ENCODE peak calls at places on chromosome 13, in seven cellular contexts. One of them, this sample, is unnamed. For H3K36me3, the result is how much of the 10 kb centered on the place peaks cover.

GRCh38 chr13:114059428-114059827 is 73.0 kb downstream of the RASA3 start:
- DNase-seq in neural progenitor cell: no peak
- DNase-seq in MM.1S: no peak
- DNase-seq in hepatocyte: no peak
- DNase-seq in PC-3: no peak
- DNase-seq in HCT116: no peak
- DNase-seq in GM23338: no peak
- DNase-seq in this sample: no peak

GRCh38 chr13:43132228-43132627 is 108.8 kb downstream of the DNAJC15 start:
- DNase-seq in neural progenitor cell: peak
- DNase-seq in MM.1S: no peak
- DNase-seq in hepatocyte: peak
- DNase-seq in PC-3: peak
- DNase-seq in HCT116: peak
- DNase-seq in GM23338: peak
- DNase-seq in this sample: peak

GRCh38 chr13:66967825-66968597 is 262.1 kb downstream of the PCDH9 start:
- DNase-seq in neural progenitor cell: no peak
- DNase-seq in MM.1S: no peak
- DNase-seq in hepatocyte: no peak
- DNase-seq in PC-3: no peak
- DNase-seq in HCT116: no peak
- DNase-seq in GM23338: no peak
- DNase-seq in this sample: no peak

GRCh38 chr13:40102854-40103253 is 447.4 kb downstream of the COG6 start:
- DNase-seq in neural progenitor cell: no peak
- DNase-seq in MM.1S: no peak
- DNase-seq in hepatocyte: peak
- DNase-seq in PC-3: peak
- DNase-seq in HCT116: peak
- DNase-seq in GM23338: no peak
- DNase-seq in this sample: peak

GRCh38 chr13:93875527-93875926 is 604.0 kb downstream of the DCT start:
- DNase-seq in neural progenitor cell: no peak
- DNase-seq in MM.1S: no peak
- DNase-seq in hepatocyte: no peak
- DNase-seq in PC-3: peak
- DNase-seq in HCT116: no peak
- DNase-seq in GM23338: no peak
- DNase-seq in this sample: peak

GRCh38 chr13:88895261-88895941 is 1224.2 kb downstream of the SLITRK5 start:
- DNase-seq in neural progenitor cell: no peak
- DNase-seq in MM.1S: no peak
- DNase-seq in hepatocyte: no peak
- DNase-seq in PC-3: no peak
- DNase-seq in HCT116: no peak
- DNase-seq in GM23338: no peak
- DNase-seq in this sample: no peak

GRCh38 chr13:49859568-49859967 is 67.1 kb upstream of the KPNA3 start:
- DNase-seq in neural progenitor cell: no peak
- DNase-seq in MM.1S: no peak
- DNase-seq in hepatocyte: peak
- DNase-seq in PC-3: peak
- DNase-seq in HCT116: peak
- DNase-seq in GM23338: no peak
- DNase-seq in this sample: peak

GRCh38 chr13:48478401-48478800 is 54.5 kb downstream of the RCBTB2 start:
- DNase-seq in neural progenitor cell: no peak
- DNase-seq in MM.1S: no peak
- DNase-seq in hepatocyte: no peak
- DNase-seq in PC-3: no peak
- DNase-seq in HCT116: no peak
- DNase-seq in GM23338: no peak
- DNase-seq in this sample: peak

GRCh38 chr13:95660981-95661581 is 15.9 kb upstream of the DNAJC3 start:
- DNase-seq in neural progenitor cell: peak
- DNase-seq in MM.1S: peak
- DNase-seq in hepatocyte: peak
- DNase-seq in PC-3: peak
- DNase-seq in HCT116: peak
- DNase-seq in GM23338: peak
- DNase-seq in this sample: peak

GRCh38 chr13:94300401-94300800 is 179.1 kb downstream of the DCT start:
- DNase-seq in neural progenitor cell: peak
- DNase-seq in MM.1S: no peak
- DNase-seq in hepatocyte: no peak
- DNase-seq in PC-3: no peak
- DNase-seq in HCT116: no peak
- DNase-seq in GM23338: no peak
- DNase-seq in this sample: no peak

GRCh38 chr13:95480131-95480545 is 72.4 kb upstream of the CLDN10 start:
- DNase-seq in neural progenitor cell: no peak
- DNase-seq in MM.1S: no peak
- DNase-seq in hepatocyte: no peak
- DNase-seq in PC-3: no peak
- DNase-seq in HCT116: no peak
- DNase-seq in GM23338: no peak
- DNase-seq in this sample: no peak

GRCh38 chr13:20608438-20609020 is 41.6 kb downstream of the IFT88 start:
- DNase-seq in neural progenitor cell: no peak
- DNase-seq in MM.1S: no peak
- DNase-seq in hepatocyte: no peak
- DNase-seq in PC-3: no peak
- DNase-seq in HCT116: no peak
- DNase-seq in GM23338: no peak
- DNase-seq in this sample: peak

GRCh38 chr13:76696370-76696769 is 189.8 kb downstream of the KCTD12 start:
- DNase-seq in neural progenitor cell: no peak
- DNase-seq in MM.1S: no peak
- DNase-seq in hepatocyte: peak
- DNase-seq in PC-3: no peak
- DNase-seq in HCT116: no peak
- DNase-seq in GM23338: no peak
- DNase-seq in this sample: peak

GRCh38 chr13:59879281-59879680 is 284.4 kb downstream of the DIAPH3 start:
- DNase-seq in neural progenitor cell: no peak
- DNase-seq in MM.1S: no peak
- DNase-seq in hepatocyte: no peak
- DNase-seq in PC-3: no peak
- DNase-seq in HCT116: no peak
- DNase-seq in GM23338: no peak
- DNase-seq in this sample: no peak

GRCh38 chr13:50636007-50636704 is 207.3 kb downstream of the DLEU7 start:
- DNase-seq in neural progenitor cell: peak
- DNase-seq in MM.1S: no peak
- DNase-seq in hepatocyte: peak
- DNase-seq in PC-3: no peak
- DNase-seq in HCT116: no peak
- DNase-seq in GM23338: peak
- DNase-seq in this sample: no peak

GRCh38 chr13:32471187-32471922 is 43.4 kb upstream of the N4BP2L1 start:
- DNase-seq in neural progenitor cell: peak
- DNase-seq in MM.1S: peak
- DNase-seq in hepatocyte: no peak
- DNase-seq in PC-3: peak
- DNase-seq in HCT116: no peak
- DNase-seq in GM23338: no peak
- DNase-seq in this sample: peak

GRCh38 chr13:48156466-48156865 is 61.6 kb upstream of the MED4 start:
- DNase-seq in neural progenitor cell: no peak
- DNase-seq in MM.1S: peak
- DNase-seq in hepatocyte: no peak
- DNase-seq in PC-3: no peak
- DNase-seq in HCT116: peak
- DNase-seq in GM23338: peak
- DNase-seq in this sample: no peak

GRCh38 chr13:101412076-101412475 is 4.2 kb downstream of the NALCN start:
- DNase-seq in neural progenitor cell: no peak
- DNase-seq in MM.1S: no peak
- DNase-seq in hepatocyte: no peak
- DNase-seq in PC-3: no peak
- DNase-seq in HCT116: no peak
- DNase-seq in GM23338: no peak
- DNase-seq in this sample: no peak

GRCh38 chr13:101415358-101416174 is 742 bp downstream of the NALCN start:
- DNase-seq in neural progenitor cell: peak
- DNase-seq in MM.1S: peak
- DNase-seq in hepatocyte: no peak
- DNase-seq in PC-3: no peak
- DNase-seq in HCT116: no peak
- DNase-seq in GM23338: peak
- DNase-seq in this sample: peak

GRCh38 chr13:101417043-101417406 is 717 bp upstream of the NALCN start:
- DNase-seq in neural progenitor cell: peak
- DNase-seq in MM.1S: no peak
- DNase-seq in hepatocyte: no peak
- DNase-seq in PC-3: peak
- DNase-seq in HCT116: no peak
- DNase-seq in GM23338: no peak
- DNase-seq in this sample: peak

GRCh38 chr13:101417501-101417900 is 1.2 kb upstream of the NALCN start:
- DNase-seq in neural progenitor cell: no peak
- DNase-seq in MM.1S: no peak
- DNase-seq in hepatocyte: no peak
- DNase-seq in PC-3: no peak
- DNase-seq in HCT116: no peak
- DNase-seq in GM23338: no peak
- DNase-seq in this sample: no peak

GRCh38 chr13:101416181-101417042 is at the start of gene NALCN:
- DNase-seq in neural progenitor cell: peak
- DNase-seq in MM.1S: peak
- DNase-seq in hepatocyte: peak
- DNase-seq in PC-3: peak
- DNase-seq in HCT116: no peak
- DNase-seq in GM23338: peak
- DNase-seq in this sample: peak
- TF ChIP-seq EZH2 in neural progenitor cell: peak
- TF ChIP-seq EZH2 in MM.1S: no peak
- TF ChIP-seq EZH2 in hepatocyte: peak
- TF ChIP-seq EZH2 in PC-3: no peak
- TF ChIP-seq EZH2 in HCT116: no peak
- TF ChIP-seq EZH2 in GM23338: peak
- TF ChIP-seq EZH2 in this sample: no peak

GRCh38 chr13:110269509-110270185 is 37.3 kb downstream of the COL4A1 start:
- DNase-seq in neural progenitor cell: no peak
- DNase-seq in MM.1S: no peak
- DNase-seq in hepatocyte: no peak
- DNase-seq in PC-3: no peak
- DNase-seq in HCT116: no peak
- DNase-seq in GM23338: no peak
- DNase-seq in this sample: no peak
- H3K36me3 ChIP-seq in neural progenitor cell: under half
- H3K36me3 ChIP-seq in MM.1S: under half
- H3K36me3 ChIP-seq in hepatocyte: under half
- H3K36me3 ChIP-seq in PC-3: under half
- H3K36me3 ChIP-seq in HCT116: under half
- H3K36me3 ChIP-seq in GM23338: under half
- H3K36me3 ChIP-seq in this sample: under half

DNA sequence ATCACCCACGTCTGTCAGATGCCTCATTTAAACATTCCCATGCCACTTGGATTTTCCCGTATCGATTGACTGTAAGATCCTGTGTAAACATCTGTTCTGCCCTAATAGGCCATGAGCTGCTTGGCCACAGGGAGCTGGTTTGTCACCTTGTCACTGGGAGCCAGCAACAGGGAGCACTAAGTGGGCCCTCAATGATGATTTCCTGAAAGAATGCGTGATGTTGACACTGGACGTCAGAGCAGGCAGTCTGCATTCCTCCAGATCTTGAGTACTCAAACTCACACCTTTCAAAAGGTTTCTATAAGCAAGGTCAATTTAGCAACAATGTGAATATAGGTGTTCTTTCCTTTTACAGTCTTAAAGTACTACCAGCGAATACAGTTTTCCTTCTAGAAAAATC is 78.8 kb downstream of the TUBGCP3 start:
- DNase-seq in neural progenitor cell: no peak
- DNase-seq in MM.1S: no peak
- DNase-seq in hepatocyte: peak
- DNase-seq in PC-3: no peak
- DNase-seq in HCT116: no peak
- DNase-seq in GM23338: no peak
- DNase-seq in this sample: no peak
- TF ChIP-seq EZH2phosphoT487 in neural progenitor cell: no peak
- TF ChIP-seq EZH2phosphoT487 in MM.1S: no peak
- TF ChIP-seq EZH2phosphoT487 in hepatocyte: no peak
- TF ChIP-seq EZH2phosphoT487 in PC-3: no peak
- TF ChIP-seq EZH2phosphoT487 in HCT116: no peak
- TF ChIP-seq EZH2phosphoT487 in GM23338: no peak
- TF ChIP-seq EZH2phosphoT487 in this sample: no peak

GRCh38 chr13:27791901-27792392 is 336 bp upstream of the GSX1 start:
- DNase-seq in neural progenitor cell: no peak
- DNase-seq in MM.1S: no peak
- DNase-seq in hepatocyte: no peak
- DNase-seq in PC-3: no peak
- DNase-seq in HCT116: no peak
- DNase-seq in GM23338: no peak
- DNase-seq in this sample: no peak

GRCh38 chr13:27794921-27795717 is 2.8 kb downstream of the GSX1 start:
- DNase-seq in neural progenitor cell: peak
- DNase-seq in MM.1S: no peak
- DNase-seq in hepatocyte: no peak
- DNase-seq in PC-3: no peak
- DNase-seq in HCT116: no peak
- DNase-seq in GM23338: peak
- DNase-seq in this sample: no peak

GRCh38 chr13:27792393-27793218 is at the start of gene GSX1:
- DNase-seq in neural progenitor cell: peak
- DNase-seq in MM.1S: no peak
- DNase-seq in hepatocyte: peak
- DNase-seq in PC-3: peak
- DNase-seq in HCT116: no peak
- DNase-seq in GM23338: peak
- DNase-seq in this sample: peak

GRCh38 chr13:27794075-27794691 is 1.9 kb downstream of the GSX1 start:
- DNase-seq in neural progenitor cell: no peak
- DNase-seq in MM.1S: no peak
- DNase-seq in hepatocyte: no peak
- DNase-seq in PC-3: no peak
- DNase-seq in HCT116: no peak
- DNase-seq in GM23338: peak
- DNase-seq in this sample: no peak

DNA sequence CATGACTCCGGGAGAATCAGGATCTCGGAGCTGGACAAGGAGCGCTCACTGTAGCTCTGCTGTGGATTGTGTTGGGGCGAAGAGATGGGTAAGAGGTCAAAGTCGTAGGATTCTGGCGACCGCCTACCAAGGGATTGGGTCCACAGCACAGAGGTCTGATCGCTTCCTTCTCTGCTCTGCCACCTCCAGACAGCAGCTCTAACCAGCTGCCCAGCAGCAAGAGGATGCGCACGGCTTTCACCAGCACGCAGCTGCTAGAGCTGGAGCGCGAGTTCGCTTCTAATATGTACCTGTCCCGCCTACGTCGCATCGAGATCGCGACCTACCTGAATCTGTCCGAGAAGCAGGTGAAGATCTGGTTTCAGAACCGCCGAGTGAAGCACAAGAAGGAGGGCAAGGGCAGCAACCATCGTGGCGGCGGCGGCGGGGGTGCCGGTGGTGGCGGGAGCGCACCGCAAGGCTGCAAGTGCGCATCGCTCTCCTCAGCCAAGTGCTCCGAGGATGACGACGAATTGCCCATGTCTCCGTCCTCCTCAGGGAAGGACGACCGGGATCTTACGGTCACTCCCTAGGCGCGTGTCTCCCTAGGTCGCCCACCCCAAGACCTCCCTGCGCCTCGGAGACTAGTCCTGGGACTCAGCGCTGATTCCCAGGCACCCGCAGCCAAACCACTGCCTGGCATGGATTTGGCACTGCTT is 1.2 kb downstream of the GSX1 start:
- DNase-seq in neural progenitor cell: no peak
- DNase-seq in MM.1S: no peak
- DNase-seq in hepatocyte: no peak
- DNase-seq in PC-3: no peak
- DNase-seq in HCT116: no peak
- DNase-seq in GM23338: peak
- DNase-seq in this sample: no peak
- TF ChIP-seq EZH2 in neural progenitor cell: peak
- TF ChIP-seq EZH2 in MM.1S: no peak
- TF ChIP-seq EZH2 in hepatocyte: peak
- TF ChIP-seq EZH2 in PC-3: no peak
- TF ChIP-seq EZH2 in HCT116: no peak
- TF ChIP-seq EZH2 in GM23338: peak
- TF ChIP-seq EZH2 in this sample: no peak

This sample was measured in GM23248.